ENCODE peak calls at places on chromosomes 6 and 20, in four cellular contexts. T is T-helper 2 cell; K is stimulated activated CD8-positive, alpha-beta memory T cell treated with anti-CD3 and anti-CD28 coated beads, Interleukin-15, amount 100 ng/mL, for 24 hours; L is CD8-positive, alpha-beta memory T cell. Y is an unnamed sample.
A peak's percentile ranks its signal among the peaks of the same experiment; 100 is the strongest.

GRCh38 chr20:13034936-13035335 is 26.2 kb downstream of the SPTLC3 start:
- DNase-seq in T (no peak), K (no peak), L (no peak), Y (no peak)

GRCh38 chr6:121523628-121524027 is 88.2 kb downstream of the GJA1 start:
- DNase-seq in K (no peak), T (no peak), L (no peak), Y (no peak)

GRCh38 chr6:11414564-11414963 is 123.0 kb upstream of the TMEM170B start:
- DNase-seq in T (no peak), K (no peak), L (no peak), Y (no peak)

GRCh38 chr6:73129653-73130443 is 95.4 kb downstream of the KHDC1L start:
- DNase-seq in L (peak; percentile 67), K (peak; percentile 72), T (peak; percentile 63), Y (peak; percentile 54)

GRCh38 chr6:166596741-166597507 is 10.4 kb upstream of the RAMACL start:
- DNase-seq in K (no peak), T (no peak), L (no peak), Y (no peak)

GRCh38 chr20:24100370-24101011 is 111.9 kb upstream of the GGTLC1 start:
- DNase-seq in T (peak; percentile 12), K (no peak), L (peak; percentile 52), Y (peak; percentile 57)

GRCh38 chr6:125102901-125103300 is 50.7 kb upstream of the TPD52L1 start:
- DNase-seq in K (no peak), L (no peak), T (no peak), Y (no peak)

GRCh38 chr20:47027042-47027441 is 132.4 kb downstream of the EYA2 start:
- DNase-seq in K (no peak), T (no peak), L (no peak), Y (no peak)

GRCh38 chr20:57941121-57941522 is 231.3 kb upstream of the PMEPA1 start:
- DNase-seq in K (no peak), T (no peak), L (no peak), Y (no peak)

Y was measured in CD8-positive, alpha-beta T cell.